ENCODE peak calls at places on chromosome 20, in five cellular contexts. T is neuronal stem cell; I is NCI-H1930; J is stimulated activated CD4-positive, alpha-beta T cell treated with anti-CD3 and anti-CD28 coated beads, Interleukin-4, amount 100 ng/mL, for 4 hours; F is lower leg skin. B is an unnamed sample.

GRCh38 chr20:4896971-4897497 is 104.3 kb downstream of the SLC23A2 start:
- DNase-seq in J (no peak), I (no peak), T (no peak), F (no peak), B (no peak)

GRCh38 chr20:21767739-21768223 is 62.3 kb downstream of the PAX1 start:
- DNase-seq in J (no peak), I (no peak), F (no peak), T (peak; percentile 51), B (no peak)

GRCh38 chr20:34954905-34955231 is 738 bp downstream of the GSS start:
- DNase-seq in T (no peak), F (no peak), J (no peak), I (no peak), B (no peak)

GRCh38 chr20:57040924-57041323 is 225.5 kb downstream of the BMP7 start:
- DNase-seq in J (no peak), T (no peak), F (no peak), I (no peak), B (no peak)

GRCh38 chr20:24305366-24305765 is 164.1 kb upstream of the SYNDIG1 start:
- DNase-seq in T (no peak), I (no peak), F (no peak), J (no peak), B (no peak)

GRCh38 chr20:24761220-24762065 is 187.6 kb upstream of the CST7 start:
- DNase-seq in I (no peak), J (no peak), T (no peak), F (peak; percentile 61), B (no peak)

GRCh38 chr20:57124800-57125399 is 141.5 kb downstream of the BMP7 start:
- DNase-seq in J (no peak), T (no peak), F (no peak), I (no peak), B (no peak)

GRCh38 chr20:7155794-7156193 is 388.3 kb downstream of the BMP2 start:
- DNase-seq in T (no peak), F (no peak), I (no peak), J (no peak), B (no peak)

GRCh38 chr20:20955837-20956236 is 150.3 kb downstream of the LINC00237 start:
- DNase-seq in J (no peak), T (no peak), F (no peak), I (no peak), B (no peak)

GRCh38 chr20:57076202-57076651 is 190.2 kb downstream of the BMP7 start:
- DNase-seq in F (no peak), T (no peak), J (no peak), I (no peak), B (no peak)

GRCh38 chr20:38766071-38766470 is 17.8 kb downstream of the ACTR5 start:
- DNase-seq in F (no peak), J (no peak), I (no peak), T (no peak), B (no peak)

GRCh38 chr20:46928580-46929132 is 34.0 kb downstream of the EYA2 start:
- DNase-seq in I (no peak), F (peak; percentile 85), T (no peak), J (no peak), B (peak; percentile 17)

GRCh38 chr20:62141397-62142251 is 1.6 kb downstream of the PSMA7 start:
- DNase-seq in F (no peak), T (no peak), I (no peak), J (no peak), B (no peak)